ENCODE peak calls at places on chromosomes 5 and 9, in five cellular contexts. M, O, T, Y and P are unnamed samples.

GRCh38 chr5:73119492-73120157 is 750 bp upstream of the TMEM171 start:
- DNase-seq in M (no peak), O (peak; percentile 33), T (peak; percentile 69), Y (no peak), P (no peak)

GRCh38 chr5:77430726-77431125 is 61.4 kb downstream of the WDR41 start:
- DNase-seq in M (no peak), O (no peak), T (no peak), Y (peak; percentile 71), P (peak; percentile 75)

GRCh38 chr9:115106001-115106400 is 12.0 kb downstream of the TNC start:
- DNase-seq in M (no peak), O (no peak), T (no peak), Y (no peak), P (no peak)

GRCh38 chr9:2818486-2819121 is 25.3 kb downstream of the PUM3 start:
- DNase-seq in M (no peak), O (no peak), T (no peak), Y (no peak), P (no peak)

GRCh38 chr5:96083361-96083881 is 121.8 kb upstream of the ELL2 start:
- DNase-seq in M (no peak), O (no peak), T (peak; percentile 75), Y (no peak), P (no peak)

GRCh38 chr5:88438006-88438405 is 169.4 kb upstream of the TMEM161B start:
- DNase-seq in M (no peak), O (no peak), T (no peak), Y (peak; percentile 13), P (no peak)

GRCh38 chr9:90100014-90100413 is 495.2 kb downstream of the GADD45G start:
- DNase-seq in M (no peak), O (no peak), T (no peak), Y (peak; percentile 21), P (no peak)

GRCh38 chr5:82050955-82051354 is 79.1 kb downstream of the ATG10 start:
- DNase-seq in M (no peak), O (no peak), T (no peak), Y (no peak), P (no peak)

GRCh38 chr9:87599901-87600610 is 102.4 kb downstream of the DAPK1 start:
- DNase-seq in M (no peak), O (no peak), T (no peak), Y (peak; percentile 48), P (peak; percentile 34)

GRCh38 chr5:171906171-171906570 is 100.3 kb downstream of the FBXW11 start:
- DNase-seq in M (no peak), O (no peak), T (no peak), Y (no peak), P (no peak)

GRCh38 chr9:118362596-118362995 is 658.4 kb downstream of the TLR4 start:
- DNase-seq in M (no peak), O (no peak), T (no peak), Y (peak; percentile 29), P (no peak)

GRCh38 chr9:17742065-17742464 is 163.2 kb downstream of the SH3GL2 start:
- DNase-seq in M (no peak), O (no peak), T (peak; percentile 90), Y (no peak), P (no peak)

GRCh38 chr9:4774209-4774608 is 18.5 kb upstream of the RCL1 start:
- DNase-seq in M (no peak), O (no peak), T (no peak), Y (peak; percentile 74), P (no peak)

GRCh38 chr5:73365301-73365853 is 83.2 kb downstream of the FOXD1 start:
- DNase-seq in M (no peak), O (no peak), T (no peak), Y (peak; percentile 96), P (peak; percentile 76)

GRCh38 chr9:130473521-130473920 is 28.8 kb downstream of the ASS1 start:
- DNase-seq in M (no peak), O (no peak), T (peak; percentile 25), Y (no peak), P (no peak)

GRCh38 chr5:176535101-176535654 is 2.0 kb downstream of the RNF44 start:
- DNase-seq in M (no peak), O (no peak), T (no peak), Y (peak; percentile 23), P (no peak)

GRCh38 chr5:169778622-169779596 is 141.8 kb downstream of the DOCK2 start:
- DNase-seq in M (no peak), O (no peak), T (no peak), Y (no peak), P (no peak)

GRCh38 chr5:150587830-150588494 is 52.5 kb upstream of the SYNPO start:
- DNase-seq in M (no peak), O (no peak), T (no peak), Y (peak; percentile 13), P (no peak)

GRCh38 chr9:15295761-15296405 is 11.1 kb downstream of the TTC39B start:
- DNase-seq in M (no peak), O (no peak), T (no peak), Y (peak; percentile 63), P (peak; percentile 20)

GRCh38 chr9:103674271-103674670 is 419.8 kb upstream of the SMC2 start:
- DNase-seq in M (no peak), O (no peak), T (no peak), Y (no peak), P (no peak)

GRCh38 chr9:121498487-121499176 is 1.0 kb downstream of the GGTA1 start:
- DNase-seq in M (no peak), O (peak; percentile 47), T (peak; percentile 51), Y (peak; percentile 48), P (no peak)

GRCh38 chr9:121499177-121499426 is 542 bp downstream of the GGTA1 start:
- DNase-seq in M (no peak), O (no peak), T (no peak), Y (no peak), P (no peak)

GRCh38 chr9:121500165-121500478 is 478 bp upstream of the GGTA1 start:
- DNase-seq in M (no peak), O (no peak), T (peak; percentile 73), Y (no peak), P (no peak)

GRCh38 chr9:121499427-121500164 is at the start of gene GGTA1:
- DNase-seq in M (no peak), O (peak; percentile 90), T (peak; percentile 67), Y (peak; percentile 49), P (no peak)

DNA sequence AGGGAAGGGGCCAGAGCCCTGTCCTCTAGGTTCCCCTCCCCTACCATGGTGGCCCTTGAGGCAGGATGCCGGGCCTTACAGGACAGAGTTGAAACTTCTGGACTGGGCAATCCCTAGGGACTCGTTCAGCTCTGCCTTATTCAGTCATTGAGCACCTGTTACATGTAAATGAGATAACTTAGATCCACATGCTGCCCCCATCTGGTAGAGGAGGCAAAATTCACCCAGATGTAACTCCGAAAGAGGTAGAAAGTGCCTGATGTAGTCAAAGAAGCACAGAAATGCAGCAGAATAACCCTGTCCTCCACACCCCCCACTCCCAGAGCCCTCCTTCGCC is 1.5 kb downstream of the GGTA1 start:
- DNase-seq in M (no peak), O (peak; percentile 82), T (peak; percentile 93), Y (peak; percentile 64), P (no peak)
- H3K4me3 ChIP-seq in M (peak overlapping the region; percentile 83), O (peak overlapping the region; percentile 52), T (peak overlapping the region; percentile 73), Y (no peak overlapping the region), P (no peak overlapping the region)

GRCh38 chr9:127768666-127769065 is 9.8 kb downstream of the SH2D3C start:
- DNase-seq in M (no peak), O (no peak), T (no peak), Y (no peak), P (no peak)

GRCh38 chr9:127769101-127769500 is 9.4 kb downstream of the SH2D3C start:
- DNase-seq in M (no peak), O (no peak), T (no peak), Y (no peak), P (no peak)

GRCh38 chr9:127771570-127772189 is 6.8 kb downstream of the SH2D3C start:
- DNase-seq in M (no peak), O (no peak), T (no peak), Y (no peak), P (no peak)

GRCh38 chr9:127770905-127771569 is 7.4 kb downstream of the SH2D3C start:
- DNase-seq in M (peak; percentile 99), O (peak; percentile 99), T (peak; percentile 99), Y (peak; percentile 94), P (peak; percentile 82)

DNA sequence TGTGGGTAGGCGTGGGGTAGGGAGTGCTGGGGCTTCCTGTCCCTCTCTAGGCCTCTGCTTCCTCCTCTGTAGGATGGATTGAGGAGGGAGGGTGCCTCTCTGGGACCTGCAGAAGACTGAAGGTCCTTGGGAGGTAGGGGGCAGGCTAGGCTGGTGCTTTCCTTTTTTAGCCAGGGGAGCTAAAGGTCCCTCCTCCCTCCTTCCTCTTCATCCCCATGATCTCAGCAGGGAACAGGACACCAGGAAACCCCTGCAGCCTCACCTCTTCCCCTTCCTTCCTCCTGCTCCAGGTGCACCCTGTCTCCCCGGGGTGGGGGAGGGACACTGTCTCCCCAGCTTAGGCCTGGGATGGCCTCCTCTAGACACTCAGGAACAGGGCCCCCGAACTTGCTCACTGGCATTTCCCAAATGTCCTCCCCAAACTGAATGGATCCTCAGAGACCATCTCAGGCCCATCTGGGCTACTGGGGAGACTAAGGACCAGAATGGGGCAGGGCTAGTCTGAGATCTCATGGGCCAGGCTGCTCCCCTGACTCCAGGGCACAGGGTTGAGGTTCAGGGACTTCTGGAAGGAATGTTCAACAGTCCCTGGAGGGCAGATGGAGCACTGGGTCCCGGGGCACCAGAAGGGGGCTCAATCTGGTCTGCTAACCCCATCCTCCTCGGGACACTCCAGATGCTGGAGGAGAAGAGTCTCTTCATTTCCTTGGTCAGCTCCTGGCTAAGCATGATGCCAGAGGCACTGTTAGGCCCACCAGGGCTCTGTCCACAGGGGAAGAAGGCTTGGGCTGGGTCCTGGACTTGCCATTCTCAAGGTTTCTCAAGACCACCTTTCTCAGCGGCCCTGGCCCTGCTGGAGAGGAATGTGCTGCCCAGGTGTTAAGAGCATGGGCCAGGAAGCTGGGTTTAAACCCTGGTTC is 8.2 kb downstream of the SH2D3C start:
- DNase-seq in M (no peak), O (no peak), T (no peak), Y (no peak), P (no peak)
- TF ChIP-seq CTCF in M (no peak), O (no peak), T (peak; percentile 41), Y (no peak), P (no peak)

GRCh38 chr9:77974414-77974813 is 57.2 kb downstream of the GNAQ start:
- DNase-seq in M (no peak), O (no peak), T (no peak), Y (no peak), P (no peak)

GRCh38 chr9:77978086-77978781 is 53.4 kb downstream of the GNAQ start:
- DNase-seq in M (no peak), O (no peak), T (no peak), Y (no peak), P (no peak)

GRCh38 chr9:77975023-77975422 is 56.6 kb downstream of the GNAQ start:
- DNase-seq in M (no peak), O (no peak), T (no peak), Y (no peak), P (no peak)

GRCh38 chr9:77980622-77981021 is 51.0 kb downstream of the GNAQ start:
- DNase-seq in M (no peak), O (no peak), T (no peak), Y (peak; percentile 38), P (no peak)

GRCh38 chr9:77977210-77977611 is 54.4 kb downstream of the GNAQ start:
- DNase-seq in M (no peak), O (peak; percentile 25), T (peak; percentile 85), Y (peak; percentile 77), P (no peak)
- H3K4me3 ChIP-seq in M (no peak overlapping the region), O (no peak overlapping the region), T (no peak overlapping the region), Y (no peak overlapping the region), P (no peak overlapping the region)

DNA sequence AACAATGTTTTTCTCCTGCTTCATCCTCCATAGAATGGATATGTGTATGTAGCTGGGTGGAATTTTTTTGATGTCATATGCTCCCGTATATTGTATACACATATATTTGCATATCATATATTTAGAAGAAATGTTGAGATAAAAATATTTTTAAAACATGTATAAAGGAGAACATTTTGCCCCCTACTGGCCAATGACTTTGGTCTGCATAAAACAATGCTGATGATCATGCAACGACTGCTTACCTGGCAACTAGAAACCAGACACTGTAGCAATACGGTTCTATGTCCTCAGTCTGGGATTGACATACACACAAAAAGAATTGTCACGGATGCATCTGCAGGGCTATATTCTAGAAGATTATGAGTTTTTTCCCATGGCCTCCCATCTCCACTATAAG is 503.6 kb downstream of the ELAVL2 start:
- DNase-seq in M (no peak), O (peak; percentile 4), T (peak; percentile 19), Y (peak; percentile 1), P (no peak)
- TF ChIP-seq CTCF in M (no peak), O (peak; percentile 51), T (peak; percentile 40), Y (peak; percentile 23), P (no peak)